ENCODE peak calls at places on chromosomes 16 and 17, in six cellular contexts. J is RCC 7860, Z is omental fat pad, I is fibroblast of the aortic adventitia, C is breast epithelium, P is A172. B is an unnamed sample.

GRCh38 chr17:50100480-50100883 is 5.3 kb downstream of the PDK2 start:
- DNase-seq in J (no peak), Z (no peak), I (no peak), C (no peak), P (peak; percentile 65), B (no peak)

GRCh38 chr16:23469814-23470213 is 16.8 kb upstream of the COG7 start:
- DNase-seq in J (no peak), Z (no peak), I (peak; percentile 19), C (peak; percentile 66), P (peak; percentile 78), B (no peak)

GRCh38 chr17:71987634-71988033 is 133.2 kb upstream of the SOX9 start:
- DNase-seq in J (no peak), Z (no peak), I (no peak), C (no peak), P (peak; percentile 23), B (no peak)

GRCh38 chr16:10114411-10114810 is 67.8 kb downstream of the GRIN2A start:
- DNase-seq in J (no peak), Z (no peak), I (no peak), C (peak; percentile 44), P (no peak), B (no peak)

GRCh38 chr16:81265052-81265451 is 26.6 kb downstream of the BCO1 start:
- DNase-seq in J (no peak), Z (no peak), I (no peak), C (no peak), P (no peak), B (no peak)

GRCh38 chr16:2056681-2057407 is 9.1 kb downstream of the TSC2 start:
- DNase-seq in J (peak; percentile 4), Z (no peak), I (no peak), C (no peak), P (no peak), B (no peak)

GRCh38 chr17:53227101-53227500 is 595.6 kb upstream of the KIF2B start:
- DNase-seq in J (no peak), Z (no peak), I (no peak), C (no peak), P (no peak), B (no peak)

GRCh38 chr17:34361478-34362061 is 1.5 kb downstream of the CCL1 start:
- DNase-seq in J (peak; percentile 77), Z (peak; percentile 86), I (peak; percentile 92), C (peak; percentile 85), P (peak; percentile 81), B (peak; percentile 95)

GRCh38 chr17:48735057-48735341 is 6.4 kb upstream of the HOXB13 start:
- DNase-seq in J (no peak), Z (no peak), I (no peak), C (no peak), P (no peak), B (no peak)

GRCh38 chr17:29563816-29564215 is 3.0 kb downstream of the ABHD15 start:
- DNase-seq in J (no peak), Z (peak; percentile 10), I (no peak), C (no peak), P (no peak), B (no peak)

GRCh38 chr17:7119314-7119713 is 4.7 kb upstream of the ASGR2 start:
- DNase-seq in J (no peak), Z (no peak), I (no peak), C (no peak), P (no peak), B (no peak)

B was measured in esophagus muscularis mucosa.